ENCODE peak calls at places on chromosomes 5 and 9, in eight cellular contexts. L, N, T, V, U, P, M and H are unnamed samples.
A peak's percentile ranks its signal among the peaks of the same experiment; 100 is the strongest.

GRCh38 chr5:53031695-53032096 is 42.5 kb downstream of the ITGA2 start:
- DNase-seq in T (peak; percentile 95), N (no peak), L (no peak), P (peak; percentile 84), M (peak; percentile 55), U (no peak), V (peak; percentile 95), H (peak; percentile 93)

GRCh38 chr5:58016329-58016728 is 443.6 kb downstream of the PLK2 start:
- DNase-seq in U (no peak), N (no peak), M (peak; percentile 77), T (peak; percentile 58), P (peak; percentile 87), L (no peak), V (peak; percentile 58), H (peak; percentile 87)

GRCh38 chr9:18405240-18405639 is 68.7 kb upstream of the ADAMTSL1 start:
- DNase-seq in P (no peak), N (no peak), M (peak; percentile 3), U (no peak), T (no peak), V (peak; percentile 35), L (no peak), H (peak; percentile 33)

GRCh38 chr9:97501177-97501971 is at the start of gene TMOD1:
- DNase-seq in T (no peak), L (peak; percentile 73), V (peak; percentile 39), M (peak; percentile 93), N (peak; percentile 86), U (no peak), P (peak; percentile 39), H (peak; percentile 44)

GRCh38 chr9:132762896-132763295 is 92.6 kb downstream of the GTF3C4 start:
- DNase-seq in M (no peak), L (no peak), T (no peak), U (no peak), N (peak; percentile 20), P (no peak), V (no peak), H (no peak)

GRCh38 chr5:126354012-126354856 is 69.0 kb upstream of the GRAMD2B start:
- DNase-seq in U (no peak), L (no peak), P (peak; percentile 97), N (no peak), V (peak; percentile 99), T (peak; percentile 99), M (peak; percentile 90), H (peak; percentile 87)

GRCh38 chr5:132549586-132549985 is 6.3 kb upstream of the IL5 start:
- DNase-seq in T (no peak), U (no peak), N (no peak), P (no peak), L (no peak), V (no peak), M (no peak), H (no peak)

GRCh38 chr5:14237313-14238086 is 94.4 kb downstream of the TRIO start:
- DNase-seq in T (no peak), U (no peak), P (no peak), V (peak; percentile 41), L (no peak), M (no peak), N (no peak), H (no peak)

GRCh38 chr5:61641748-61642565 is 309.9 kb downstream of the ZSWIM6 start:
- DNase-seq in P (no peak), T (peak; percentile 41), V (no peak), U (no peak), M (no peak), N (no peak), L (no peak), H (no peak)

GRCh38 chr5:54278031-54278830 is 32.1 kb downstream of the ARL15 start:
- DNase-seq in V (peak; percentile 13), N (no peak), P (no peak), M (no peak), T (no peak), L (no peak), U (no peak), H (no peak)

GRCh38 chr5:96975656-96976055 is 39.8 kb downstream of the LNPEP start:
- DNase-seq in P (no peak), L (no peak), U (no peak), M (no peak), N (no peak), T (no peak), V (no peak), H (no peak)

GRCh38 chr5:18797241-18797640 is 1163.0 kb downstream of the TAF11L14 start:
- DNase-seq in M (no peak), N (no peak), U (no peak), T (no peak), P (no peak), L (no peak), V (peak; percentile 6), H (peak; percentile 23)

GRCh38 chr9:122036988-122037387 is 56.1 kb downstream of the TTLL11 start:
- DNase-seq in L (no peak), M (peak; percentile 48), U (no peak), P (no peak), T (peak; percentile 47), N (no peak), V (peak; percentile 66), H (peak; percentile 37)

GRCh38 chr9:85224729-85225128 is 517.0 kb downstream of the AGTPBP1 start:
- DNase-seq in T (peak; percentile 3), M (peak; percentile 88), U (no peak), V (peak; percentile 97), N (no peak), L (no peak), P (no peak), H (peak; percentile 91)

GRCh38 chr9:75601280-75601679 is 289.2 kb upstream of the PCSK5 start:
- DNase-seq in L (no peak), P (no peak), V (no peak), U (no peak), N (no peak), T (peak; percentile 28), M (no peak), H (peak; percentile 20)

GRCh38 chr9:111008148-111009075 is 29.9 kb downstream of the LPAR1 start:
- DNase-seq in L (no peak), N (no peak), V (peak; percentile 55), M (no peak), P (no peak), U (no peak), T (no peak), H (no peak)

GRCh38 chr9:101999441-101999840 is 261.0 kb upstream of the GRIN3A start:
- DNase-seq in V (no peak), U (no peak), N (no peak), L (no peak), P (no peak), M (no peak), T (no peak), H (no peak)

GRCh38 chr9:77588319-77588937 is 59.7 kb downstream of the GNA14 start:
- DNase-seq in P (peak; percentile 89), L (no peak), N (no peak), U (no peak), V (peak; percentile 92), T (peak; percentile 69), M (peak; percentile 90), H (peak; percentile 78)

GRCh38 chr5:135482383-135482933 is 30.3 kb upstream of the TIFAB start:
- DNase-seq in V (no peak), M (no peak), P (no peak), U (no peak), N (no peak), T (no peak), L (no peak), H (no peak)

GRCh38 chr5:180116441-180117377 is 45.1 kb upstream of the RNF130 start:
- DNase-seq in L (no peak), V (no peak), M (peak; percentile 72), P (peak; percentile 40), N (peak; percentile 59), T (no peak), U (no peak), H (no peak)
- TF ChIP-seq CTCF in L (no peak), V (no peak), M (peak; percentile 54), P (peak; percentile 80), N (no peak), T (no peak), U (no peak), H (peak; percentile 34)

DNA sequence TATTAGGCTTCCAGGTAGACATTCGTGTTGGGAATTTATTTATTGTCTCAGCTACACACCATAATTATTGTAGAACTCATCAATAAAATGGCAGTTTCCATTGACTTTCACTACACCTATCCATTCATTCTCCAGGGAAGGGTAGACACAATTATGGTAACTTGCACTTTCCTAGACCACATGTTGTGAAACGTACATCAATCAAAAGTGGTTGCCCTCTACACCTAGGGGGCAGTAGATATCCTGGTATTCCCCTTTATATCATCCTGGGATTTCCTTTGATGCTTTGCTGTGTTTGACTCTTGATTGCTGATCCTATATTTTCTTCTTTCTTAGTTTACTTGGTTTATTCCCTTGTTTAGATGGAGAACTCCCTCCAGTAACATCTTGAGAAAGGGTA is 47.9 kb downstream of the ADGRV1 start:
- DNase-seq in U (no peak), T (peak; percentile 1), L (no peak), P (no peak), N (no peak), V (no peak), M (no peak), H (peak; percentile 16)
- TF ChIP-seq CTCF in U (no peak), T (no peak), L (no peak), P (peak; percentile 50), N (no peak), V (peak; percentile 9), M (no peak), H (peak; percentile 37)

DNA sequence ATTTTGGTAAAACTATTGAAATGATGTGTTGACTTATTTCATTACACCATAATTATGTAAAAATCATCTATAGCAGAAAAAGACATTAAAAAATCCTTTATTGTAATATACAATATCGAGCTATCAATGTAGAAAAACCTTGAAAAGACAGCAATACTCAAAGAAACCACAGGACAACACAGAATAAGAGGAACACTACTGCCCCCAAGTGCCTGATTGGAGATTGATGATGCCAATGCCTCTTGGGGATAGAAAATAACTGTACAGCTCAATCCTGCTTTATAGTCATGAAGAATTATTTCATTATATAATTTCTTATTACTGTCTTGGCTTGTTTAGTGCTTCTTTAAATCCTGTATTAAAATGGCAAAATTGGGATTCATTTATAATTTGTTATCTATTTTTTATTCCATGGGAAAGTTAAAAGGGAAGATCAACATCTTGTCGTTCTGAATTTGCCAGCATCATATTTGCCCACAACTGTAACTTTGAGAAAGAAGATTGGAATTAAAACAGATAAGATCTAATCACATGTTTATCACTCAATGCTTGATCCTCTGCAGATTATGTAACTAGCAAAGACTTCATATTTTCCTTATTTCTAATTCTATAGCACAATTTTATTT is 337.5 kb downstream of the CDH9 start:
- DNase-seq in P (no peak), M (peak; percentile 59), V (peak; percentile 2), U (no peak), L (peak; percentile 28), N (no peak), T (peak; percentile 33), H (peak; percentile 42)
- TF ChIP-seq CTCF in P (peak; percentile 78), M (peak; percentile 62), V (no peak), U (no peak), L (peak; percentile 46), N (no peak), T (peak; percentile 50), H (peak; percentile 43)

GRCh38 chr9:117451336-117451735 is 36.5 kb upstream of the ASTN2 start:
- DNase-seq in P (no peak), T (no peak), L (no peak), N (no peak), U (no peak), V (no peak), M (no peak), H (no peak)

GRCh38 chr9:117444466-117444865 is 29.6 kb upstream of the ASTN2 start:
- DNase-seq in U (no peak), T (no peak), N (no peak), P (no peak), V (no peak), M (no peak), L (no peak), H (no peak)

GRCh38 chr9:117448066-117448465 is 33.2 kb upstream of the ASTN2 start:
- DNase-seq in N (no peak), U (no peak), L (no peak), T (peak; percentile 8), P (peak; percentile 40), M (no peak), V (no peak), H (no peak)
- TF ChIP-seq CTCF in N (no peak), U (no peak), L (no peak), T (no peak), P (peak; percentile 28), M (no peak), V (no peak), H (no peak)